ENCODE peak calls at places on chromosomes 4 and X, in eight cellular contexts. One of them, this sample, is unnamed.

GRCh38 chr4:90025248-90025647 is 101.9 kb upstream of the CCSER1 start:
- DNase-seq in endodermal cell: no peak
- DNase-seq in uterus: no peak
- DNase-seq in tibial nerve: no peak
- DNase-seq in astrocyte: no peak
- DNase-seq in hepatocyte: peak; percentile 21
- DNase-seq in H1: no peak
- DNase-seq in CD8-positive, alpha-beta T cell: no peak
- DNase-seq in this sample: no peak

GRCh38 chr4:111449657-111450056 is 695.6 kb upstream of the FAM241A start:
- DNase-seq in CD8-positive, alpha-beta T cell: no peak
- DNase-seq in tibial nerve: no peak
- DNase-seq in endodermal cell: no peak
- DNase-seq in H1: no peak
- DNase-seq in uterus: no peak
- DNase-seq in astrocyte: no peak
- DNase-seq in hepatocyte: no peak
- DNase-seq in this sample: no peak

GRCh38 chrX:17674611-17675010 is 62.7 kb upstream of the SCML1 start:
- DNase-seq in uterus: no peak
- DNase-seq in tibial nerve: no peak
- DNase-seq in H1: no peak
- DNase-seq in astrocyte: peak; percentile 8
- DNase-seq in endodermal cell: no peak
- DNase-seq in hepatocyte: no peak
- DNase-seq in CD8-positive, alpha-beta T cell: no peak
- DNase-seq in this sample: no peak

GRCh38 chrX:110941906-110942305 is 146.3 kb upstream of the CHRDL1 start:
- DNase-seq in H1: no peak
- DNase-seq in hepatocyte: no peak
- DNase-seq in astrocyte: no peak
- DNase-seq in endodermal cell: no peak
- DNase-seq in tibial nerve: no peak
- DNase-seq in CD8-positive, alpha-beta T cell: no peak
- DNase-seq in uterus: no peak
- DNase-seq in this sample: no peak

GRCh38 chrX:6574762-6575161 is 39.8 kb upstream of the VCX3A start:
- DNase-seq in CD8-positive, alpha-beta T cell: no peak
- DNase-seq in astrocyte: no peak
- DNase-seq in uterus: no peak
- DNase-seq in tibial nerve: no peak
- DNase-seq in endodermal cell: peak; percentile 67
- DNase-seq in H1: peak; percentile 45
- DNase-seq in hepatocyte: no peak
- DNase-seq in this sample: no peak

GRCh38 chr4:2064276-2064991 is 5.3 kb downstream of the NAT8L start:
- DNase-seq in CD8-positive, alpha-beta T cell: no peak
- DNase-seq in H1: no peak
- DNase-seq in endodermal cell: peak; percentile 44
- DNase-seq in astrocyte: no peak
- DNase-seq in hepatocyte: no peak
- DNase-seq in tibial nerve: no peak
- DNase-seq in uterus: no peak
- DNase-seq in this sample: no peak

GRCh38 chr4:65999518-65999871 is 329.2 kb upstream of the EPHA5 start:
- DNase-seq in H1: no peak
- DNase-seq in CD8-positive, alpha-beta T cell: no peak
- DNase-seq in endodermal cell: no peak
- DNase-seq in tibial nerve: no peak
- DNase-seq in astrocyte: no peak
- DNase-seq in uterus: no peak
- DNase-seq in hepatocyte: no peak
- DNase-seq in this sample: no peak

GRCh38 chr4:64271601-64272081 is 137.6 kb downstream of the TECRL start:
- DNase-seq in uterus: no peak
- DNase-seq in H1: no peak
- DNase-seq in tibial nerve: no peak
- DNase-seq in hepatocyte: no peak
- DNase-seq in CD8-positive, alpha-beta T cell: no peak
- DNase-seq in astrocyte: peak; percentile 0
- DNase-seq in endodermal cell: no peak
- DNase-seq in this sample: peak; percentile 55

GRCh38 chrX:23938690-23939089 is 30.9 kb downstream of the CXorf58 start:
- DNase-seq in astrocyte: no peak
- DNase-seq in H1: no peak
- DNase-seq in tibial nerve: no peak
- DNase-seq in CD8-positive, alpha-beta T cell: no peak
- DNase-seq in hepatocyte: no peak
- DNase-seq in endodermal cell: no peak
- DNase-seq in uterus: no peak
- DNase-seq in this sample: no peak

GRCh38 chr4:21134994-21135393 is 434.7 kb downstream of the PACRGL start:
- DNase-seq in uterus: no peak
- DNase-seq in astrocyte: peak; percentile 6
- DNase-seq in CD8-positive, alpha-beta T cell: no peak
- DNase-seq in endodermal cell: no peak
- DNase-seq in H1: no peak
- DNase-seq in tibial nerve: no peak
- DNase-seq in hepatocyte: peak; percentile 42
- DNase-seq in this sample: no peak

GRCh38 chr4:176735300-176735699 is 57.4 kb downstream of the VEGFC start:
- DNase-seq in CD8-positive, alpha-beta T cell: no peak
- DNase-seq in tibial nerve: no peak
- DNase-seq in endodermal cell: no peak
- DNase-seq in uterus: no peak
- DNase-seq in H1: no peak
- DNase-seq in astrocyte: peak; percentile 53
- DNase-seq in hepatocyte: no peak
- DNase-seq in this sample: no peak

GRCh38 chr4:115711575-115711974 is 598.2 kb upstream of the NDST4 start:
- DNase-seq in uterus: no peak
- DNase-seq in CD8-positive, alpha-beta T cell: no peak
- DNase-seq in astrocyte: no peak
- DNase-seq in hepatocyte: peak; percentile 13
- DNase-seq in tibial nerve: no peak
- DNase-seq in H1: no peak
- DNase-seq in endodermal cell: peak; percentile 41
- DNase-seq in this sample: no peak

DNA sequence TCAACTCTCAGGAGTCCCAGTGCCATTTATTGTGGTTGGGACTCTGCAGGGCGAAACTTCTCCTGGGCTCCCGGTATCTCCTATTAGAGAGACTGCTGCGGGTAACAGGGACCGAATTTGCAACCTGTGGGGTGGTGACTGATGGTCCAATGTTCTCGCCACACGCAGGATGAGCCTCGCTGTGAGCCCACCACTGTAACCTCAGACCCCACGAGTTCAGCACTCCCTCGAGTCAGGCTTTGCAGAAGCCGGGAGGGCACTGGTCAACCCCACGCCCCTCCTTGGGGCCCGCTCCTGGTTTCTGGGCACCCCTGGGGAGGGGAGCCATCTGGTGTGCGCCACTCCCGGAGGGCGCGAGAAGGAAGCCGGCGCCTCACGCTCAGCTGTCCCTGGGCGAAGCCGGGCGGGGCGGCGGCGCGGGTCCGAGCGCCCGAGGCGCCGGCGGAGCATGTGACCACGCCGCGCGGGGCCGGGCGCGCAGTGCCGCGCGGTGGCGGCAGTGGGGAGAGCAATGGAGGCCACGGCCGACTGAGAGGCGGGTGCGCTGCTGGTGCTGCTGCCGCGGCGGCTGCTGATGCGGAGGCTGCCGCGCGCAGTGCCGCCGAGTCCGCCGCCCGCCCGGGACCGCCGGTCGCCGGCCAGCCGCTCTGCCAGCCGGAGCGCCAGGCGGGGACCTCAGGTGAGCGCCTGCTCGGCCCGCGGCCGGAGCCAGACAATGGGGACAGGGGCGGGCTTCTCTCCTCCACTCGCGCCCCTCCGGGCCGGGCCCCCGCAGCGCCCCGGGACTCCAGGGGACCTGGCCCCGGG is 100.1 kb downstream of the CEP135 start:
- DNase-seq in H1: peak; percentile 81
- DNase-seq in tibial nerve: no peak
- DNase-seq in astrocyte: peak; percentile 27
- DNase-seq in CD8-positive, alpha-beta T cell: no peak
- DNase-seq in endodermal cell: peak; percentile 87
- DNase-seq in hepatocyte: peak; percentile 91
- DNase-seq in uterus: peak; percentile 16
- DNase-seq in this sample: no peak
- TF ChIP-seq CTCF in H1: peak; percentile 61
- TF ChIP-seq CTCF in tibial nerve: peak; percentile 48
- TF ChIP-seq CTCF in astrocyte: no peak
- TF ChIP-seq CTCF in CD8-positive, alpha-beta T cell: no peak
- TF ChIP-seq CTCF in endodermal cell: peak; percentile 53
- TF ChIP-seq CTCF in hepatocyte: peak; percentile 33
- TF ChIP-seq CTCF in uterus: peak; percentile 45
- TF ChIP-seq CTCF in this sample: no peak

GRCh38 chrX:9538544-9539045 is 73.7 kb downstream of the TBL1X start:
- DNase-seq in CD8-positive, alpha-beta T cell: no peak
- DNase-seq in endodermal cell: peak; percentile 9
- DNase-seq in tibial nerve: no peak
- DNase-seq in H1: no peak
- DNase-seq in uterus: no peak
- DNase-seq in hepatocyte: peak; percentile 35
- DNase-seq in astrocyte: no peak
- DNase-seq in this sample: no peak

GRCh38 chrX:9537781-9538180 is 72.9 kb downstream of the TBL1X start:
- DNase-seq in tibial nerve: no peak
- DNase-seq in hepatocyte: no peak
- DNase-seq in uterus: no peak
- DNase-seq in H1: no peak
- DNase-seq in astrocyte: no peak
- DNase-seq in endodermal cell: no peak
- DNase-seq in CD8-positive, alpha-beta T cell: no peak
- DNase-seq in this sample: no peak

GRCh38 chrX:9542106-9542764 is 77.4 kb downstream of the TBL1X start:
- DNase-seq in CD8-positive, alpha-beta T cell: no peak
- DNase-seq in endodermal cell: no peak
- DNase-seq in astrocyte: peak; percentile 71
- DNase-seq in H1: no peak
- DNase-seq in hepatocyte: no peak
- DNase-seq in uterus: no peak
- DNase-seq in tibial nerve: no peak
- DNase-seq in this sample: no peak

GRCh38 chrX:9539611-9540387 is 74.9 kb downstream of the TBL1X start:
- DNase-seq in tibial nerve: no peak
- DNase-seq in endodermal cell: no peak
- DNase-seq in hepatocyte: no peak
- DNase-seq in uterus: no peak
- DNase-seq in CD8-positive, alpha-beta T cell: no peak
- DNase-seq in H1: no peak
- DNase-seq in astrocyte: no peak
- DNase-seq in this sample: no peak

GRCh38 chrX:9542765-9543119 is 77.9 kb downstream of the TBL1X start:
- DNase-seq in astrocyte: no peak
- DNase-seq in endodermal cell: no peak
- DNase-seq in uterus: no peak
- DNase-seq in tibial nerve: no peak
- DNase-seq in CD8-positive, alpha-beta T cell: no peak
- DNase-seq in H1: no peak
- DNase-seq in hepatocyte: no peak
- DNase-seq in this sample: no peak
- H3K27ac ChIP-seq in astrocyte: no peak overlapping the region
- H3K27ac ChIP-seq in endodermal cell: peak overlapping the region; percentile 61
- H3K27ac ChIP-seq in uterus: no peak overlapping the region
- H3K27ac ChIP-seq in tibial nerve: no peak overlapping the region
- H3K27ac ChIP-seq in CD8-positive, alpha-beta T cell: no peak overlapping the region
- H3K27ac ChIP-seq in H1: no peak overlapping the region
- H3K27ac ChIP-seq in hepatocyte: no peak overlapping the region
- H3K27ac ChIP-seq in this sample: no peak overlapping the region

GRCh38 chrX:130801901-130802300 is 101.1 kb downstream of the ENOX2 start:
- DNase-seq in tibial nerve: no peak
- DNase-seq in H1: no peak
- DNase-seq in astrocyte: no peak
- DNase-seq in hepatocyte: peak; percentile 4
- DNase-seq in endodermal cell: peak; percentile 54
- DNase-seq in CD8-positive, alpha-beta T cell: no peak
- DNase-seq in uterus: no peak
- DNase-seq in this sample: no peak
- TF ChIP-seq CTCF in tibial nerve: no peak
- TF ChIP-seq CTCF in H1: no peak
- TF ChIP-seq CTCF in astrocyte: no peak
- TF ChIP-seq CTCF in hepatocyte: peak; percentile 5
- TF ChIP-seq CTCF in endodermal cell: peak; percentile 62
- TF ChIP-seq CTCF in CD8-positive, alpha-beta T cell: no peak
- TF ChIP-seq CTCF in uterus: no peak
- TF ChIP-seq CTCF in this sample: no peak

GRCh38 chr4:41362647-41363383 is 106.1 kb downstream of the UCHL1 start:
- DNase-seq in endodermal cell: peak; percentile 85
- DNase-seq in astrocyte: no peak
- DNase-seq in tibial nerve: no peak
- DNase-seq in hepatocyte: no peak
- DNase-seq in CD8-positive, alpha-beta T cell: no peak
- DNase-seq in uterus: no peak
- DNase-seq in H1: peak; percentile 72
- DNase-seq in this sample: no peak

GRCh38 chr4:41364871-41365270 is 108.1 kb downstream of the UCHL1 start:
- DNase-seq in hepatocyte: no peak
- DNase-seq in H1: no peak
- DNase-seq in endodermal cell: no peak
- DNase-seq in uterus: no peak
- DNase-seq in astrocyte: no peak
- DNase-seq in CD8-positive, alpha-beta T cell: no peak
- DNase-seq in tibial nerve: no peak
- DNase-seq in this sample: no peak

GRCh38 chr4:41361831-41362646 is 105.3 kb downstream of the UCHL1 start:
- DNase-seq in uterus: no peak
- DNase-seq in CD8-positive, alpha-beta T cell: no peak
- DNase-seq in endodermal cell: no peak
- DNase-seq in hepatocyte: no peak
- DNase-seq in astrocyte: no peak
- DNase-seq in H1: no peak
- DNase-seq in tibial nerve: no peak
- DNase-seq in this sample: no peak

GRCh38 chr4:41365726-41366125 is 109.0 kb downstream of the UCHL1 start:
- DNase-seq in hepatocyte: no peak
- DNase-seq in astrocyte: no peak
- DNase-seq in H1: no peak
- DNase-seq in endodermal cell: peak; percentile 64
- DNase-seq in tibial nerve: no peak
- DNase-seq in uterus: no peak
- DNase-seq in CD8-positive, alpha-beta T cell: no peak
- DNase-seq in this sample: no peak

DNA sequence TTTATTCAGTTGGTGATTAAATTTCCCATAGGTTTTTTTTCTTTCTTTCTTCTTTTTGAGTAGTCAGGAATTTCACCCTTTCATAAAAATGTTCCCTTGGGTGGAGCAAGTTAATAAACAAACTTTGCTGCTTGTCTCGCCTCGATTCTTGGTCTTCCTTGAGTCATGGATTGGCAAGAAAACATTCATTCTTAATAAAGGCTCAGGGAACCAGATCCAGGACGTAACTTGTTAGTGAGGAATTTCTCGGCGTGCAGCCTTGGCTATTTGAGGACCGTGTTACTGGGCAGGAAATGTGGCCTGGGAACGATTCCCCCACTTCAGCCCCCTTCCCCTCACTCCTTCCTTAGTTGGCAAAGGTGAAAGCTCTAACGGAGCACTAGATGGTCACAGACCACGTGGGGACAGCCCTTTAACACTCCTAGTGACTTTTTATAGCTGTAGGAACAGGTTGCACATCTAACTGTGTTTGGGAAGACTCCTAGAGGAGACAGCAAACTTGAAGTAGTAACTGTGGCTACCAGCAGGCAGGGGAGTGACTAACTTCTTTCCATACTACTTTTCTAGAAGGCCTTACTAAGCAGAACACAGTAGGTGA is 106.8 kb downstream of the UCHL1 start:
- DNase-seq in CD8-positive, alpha-beta T cell: no peak
- DNase-seq in hepatocyte: no peak
- DNase-seq in astrocyte: peak; percentile 75
- DNase-seq in uterus: peak; percentile 23
- DNase-seq in H1: peak; percentile 50
- DNase-seq in endodermal cell: peak; percentile 61
- DNase-seq in tibial nerve: no peak
- DNase-seq in this sample: peak; percentile 66
- H3K27ac ChIP-seq in CD8-positive, alpha-beta T cell: no peak overlapping the region
- H3K27ac ChIP-seq in hepatocyte: no peak overlapping the region
- H3K27ac ChIP-seq in astrocyte: peak overlapping the region; percentile 38
- H3K27ac ChIP-seq in uterus: peak overlapping the region; percentile 56
- H3K27ac ChIP-seq in H1: no peak overlapping the region
- H3K27ac ChIP-seq in endodermal cell: no peak overlapping the region
- H3K27ac ChIP-seq in tibial nerve: peak overlapping the region; percentile 84
- H3K27ac ChIP-seq in this sample: peak overlapping the region; percentile 92